ENCODE peak calls at places on chromosome 14, in six cellular contexts. X is AG04450, Y is mucosa of descending colon, G is small intestine, C is K562, O is cardiac muscle cell. I is an unnamed sample. For H3K9me3, the result is how much of the 10 kb centered on the place peaks cover.

GRCh38 chr14:92952497-92953298 is 29.7 kb downstream of the CHGA start:
- DNase-seq in X (no peak), Y (peak), G (no peak), C (no peak), O (no peak), I (no peak)

GRCh38 chr14:63854330-63854729 is 1.5 kb downstream of the SYNE2 start:
- DNase-seq in X (no peak), Y (no peak), G (no peak), C (no peak), O (no peak), I (no peak)

GRCh38 chr14:99524091-99524661 is 43.0 kb downstream of the CCNK start:
- DNase-seq in X (no peak), Y (peak), G (no peak), C (no peak), O (no peak), I (no peak)

GRCh38 chr14:103788086-103788485 is 59.3 kb downstream of the PPP1R13B start:
- DNase-seq in X (no peak), Y (no peak), G (no peak), C (no peak), O (no peak), I (no peak)

GRCh38 chr14:28707814-28708213 is 58.8 kb upstream of the FOXG1 start:
- DNase-seq in X (no peak), Y (no peak), G (no peak), C (no peak), O (peak), I (no peak)

GRCh38 chr14:104881369-104881979 is 16.4 kb downstream of the CEP170B start:
- DNase-seq in X (no peak), Y (peak), G (no peak), C (no peak), O (no peak), I (no peak)

GRCh38 chr14:38073641-38074040 is 134.1 kb upstream of the SSTR1 start:
- DNase-seq in X (no peak), Y (no peak), G (peak), C (no peak), O (no peak), I (peak)

GRCh38 chr14:55867726-55868125 is 250.5 kb upstream of the PELI2 start:
- DNase-seq in X (no peak), Y (no peak), G (no peak), C (no peak), O (no peak), I (no peak)

GRCh38 chr14:100278702-100279101 is 27.5 kb downstream of the SLC25A29 start:
- DNase-seq in X (no peak), Y (no peak), G (no peak), C (no peak), O (peak), I (no peak)

GRCh38 chr14:50311974-50312733 is at the start of the genes DMAC2L and L2HGDH:
- DNase-seq in X (peak), Y (peak), G (peak), C (peak), O (peak), I (peak)

GRCh38 chr14:64717870-64718269 is 13.6 kb downstream of the PLEKHG3 start:
- DNase-seq in X (no peak), Y (no peak), G (peak), C (no peak), O (no peak), I (no peak)

GRCh38 chr14:54129850-54130640 is 173.4 kb upstream of the BMP4 start:
- DNase-seq in X (no peak), Y (no peak), G (no peak), C (no peak), O (no peak), I (no peak)

GRCh38 chr14:56487761-56488160 is 91.8 kb upstream of the TMEM260 start:
- DNase-seq in X (no peak), Y (no peak), G (peak), C (no peak), O (peak), I (no peak)

GRCh38 chr14:78291958-78292357 is 121.8 kb downstream of the NRXN3 start:
- DNase-seq in X (no peak), Y (no peak), G (no peak), C (no peak), O (no peak), I (no peak)

GRCh38 chr14:76919811-76920571 is 93.8 kb downstream of the LRRC74A start:
- DNase-seq in X (peak), Y (peak), G (peak), C (no peak), O (peak), I (peak)

GRCh38 chr14:101248056-101248725 is 313.1 kb upstream of the DIO3 start:
- DNase-seq in X (no peak), Y (no peak), G (no peak), C (no peak), O (no peak), I (no peak)

GRCh38 chr14:55533960-55534359 is 46.0 kb upstream of the KTN1 start:
- DNase-seq in X (no peak), Y (no peak), G (no peak), C (no peak), O (no peak), I (no peak)

GRCh38 chr14:68566075-68566474 is 226.8 kb downstream of the ZFP36L1 start:
- DNase-seq in X (no peak), Y (no peak), G (no peak), C (no peak), O (no peak), I (no peak)

GRCh38 chr14:51295666-51296263 is 55.7 kb downstream of the TMX1 start:
- DNase-seq in X (no peak), Y (no peak), G (no peak), C (no peak), O (no peak), I (no peak)

GRCh38 chr14:39351708-39352107 is 80.5 kb downstream of the FBXO33 start:
- DNase-seq in X (no peak), Y (no peak), G (no peak), C (no peak), O (peak), I (no peak)

GRCh38 chr14:30375280-30375892 is 183.6 kb upstream of the G2E3 start:
- DNase-seq in X (peak), Y (no peak), G (peak), C (peak), O (peak), I (peak)

GRCh38 chr14:103522028-103522581 is 525 bp downstream of the CKB start:
- DNase-seq in X (no peak), Y (peak), G (no peak), C (no peak), O (no peak), I (no peak)

GRCh38 chr14:66495214-66496098 is 9.3 kb downstream of the CCDC196 start:
- DNase-seq in X (peak), Y (no peak), G (peak), C (peak), O (peak), I (peak)

GRCh38 chr14:74942164-74942563 is 13.2 kb downstream of the PGF start:
- DNase-seq in X (no peak), Y (no peak), G (no peak), C (no peak), O (no peak), I (peak)

GRCh38 chr14:98954347-98955000 is 317.5 kb downstream of the BCL11B start:
- DNase-seq in X (no peak), Y (no peak), G (no peak), C (no peak), O (no peak), I (no peak)

GRCh38 chr14:74599201-74599809 is 12.7 kb downstream of the LTBP2 start:
- DNase-seq in X (no peak), Y (no peak), G (no peak), C (no peak), O (peak), I (no peak)

GRCh38 chr14:72856530-72857264 is 37.2 kb downstream of the DPF3 start:
- DNase-seq in X (no peak), Y (no peak), G (no peak), C (no peak), O (no peak), I (no peak)

GRCh38 chr14:72256055-72256454 is 323.8 kb downstream of the RGS6 start:
- DNase-seq in X (no peak), Y (no peak), G (no peak), C (no peak), O (no peak), I (no peak)

GRCh38 chr14:101228949-101229541 is 325.5 kb upstream of the RTL1 start:
- DNase-seq in X (no peak), Y (no peak), G (no peak), C (no peak), O (no peak), I (no peak)

GRCh38 chr14:30016025-30016424 is 88.4 kb upstream of the PRKD1 start:
- DNase-seq in X (no peak), Y (no peak), G (no peak), C (no peak), O (no peak), I (no peak)

GRCh38 chr14:81710232-81710845 is 176.7 kb upstream of the SEL1L start:
- DNase-seq in X (no peak), Y (no peak), G (peak), C (peak), O (peak), I (peak)

GRCh38 chr14:91839754-91840153 is 27.6 kb downstream of the TC2N start:
- DNase-seq in X (no peak), Y (no peak), G (no peak), C (no peak), O (no peak), I (peak)

GRCh38 chr14:98932436-98933325 is 339.3 kb downstream of the BCL11B start:
- DNase-seq in X (no peak), Y (no peak), G (peak), C (no peak), O (no peak), I (no peak)

GRCh38 chr14:70000601-70001000 is 121.4 kb downstream of the SMOC1 start:
- DNase-seq in X (no peak), Y (no peak), G (no peak), C (no peak), O (no peak), I (no peak)

GRCh38 chr14:69249603-69250002 is 10.4 kb upstream of the GALNT16 start:
- DNase-seq in X (no peak), Y (no peak), G (no peak), C (no peak), O (no peak), I (no peak)

GRCh38 chr14:77409131-77409533 is 14.2 kb downstream of the NOXRED1 start:
- DNase-seq in X (no peak), Y (no peak), G (peak), C (no peak), O (peak), I (peak)

DNA sequence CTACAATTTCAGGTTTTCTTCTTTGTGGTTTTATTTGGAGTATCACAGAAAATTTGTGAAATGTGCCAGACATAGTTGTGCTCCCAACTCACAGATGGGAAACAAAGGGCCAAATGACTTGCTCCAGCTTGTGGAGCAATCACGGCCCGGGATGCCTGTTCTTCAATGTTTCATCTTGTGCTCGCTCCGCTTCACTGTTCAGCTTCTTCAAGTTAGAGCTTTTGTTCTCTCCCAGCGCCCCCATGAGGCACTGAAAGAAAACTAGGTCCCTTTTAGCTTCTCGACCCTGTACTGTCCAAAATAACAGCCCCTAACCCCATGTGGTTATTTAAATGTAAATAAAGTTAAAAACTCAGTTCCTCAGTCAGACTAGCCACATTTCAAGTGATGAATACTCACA is 187.9 kb upstream of the STXBP6 start:
- DNase-seq in X (no peak), Y (no peak), G (peak), C (no peak), O (peak), I (peak)
- H3K9me3 ChIP-seq in X (under half), Y (under half), G (under half), C (under half), O (under half), I (under half)

GRCh38 chr14:89667983-89668382 is 250.9 kb upstream of the FOXN3 start:
- DNase-seq in X (no peak), Y (no peak), G (no peak), C (no peak), O (peak), I (no peak)
- H3K9me3 ChIP-seq in X (under half), Y (under half), G (under half), C (under half), O (under half), I (under half)

GRCh38 chr14:19801118-19801464 is 2.5 kb upstream of the OR4N2 start:
- DNase-seq in X (no peak), Y (no peak), G (no peak), C (no peak), O (no peak), I (no peak)

GRCh38 chr14:19800282-19801117 is 3.1 kb upstream of the OR4N2 start:
- DNase-seq in X (no peak), Y (no peak), G (no peak), C (no peak), O (no peak), I (no peak)

DNA sequence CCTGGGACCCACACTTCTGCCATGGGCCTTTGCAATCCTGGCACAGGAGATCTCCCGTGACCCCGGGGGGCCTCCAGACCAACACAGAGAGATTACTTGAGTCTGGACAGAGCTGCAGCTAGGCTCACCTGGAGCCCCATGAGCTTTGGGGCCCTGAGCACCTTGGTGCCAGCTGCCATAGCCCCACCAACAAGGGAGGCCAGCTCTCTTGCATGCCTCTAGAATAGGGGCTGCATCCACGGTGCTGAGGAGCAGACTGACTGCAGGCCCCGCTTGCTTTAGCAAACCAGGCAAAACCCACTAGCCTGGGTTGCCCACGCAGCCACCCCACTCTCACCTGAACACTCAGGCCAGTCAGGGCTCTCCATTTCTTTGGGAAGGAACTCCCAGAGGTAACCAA is 3.7 kb upstream of the OR4N2 start:
- DNase-seq in X (no peak), Y (no peak), G (no peak), C (no peak), O (no peak), I (no peak)
- H3K9me3 ChIP-seq in X (under half), Y (half or more), G (under half), C (under half), O (under half), I (under half)

GRCh38 chr14:106788534-106788933 is 1262.2 kb downstream of the TMEM121 start:
- DNase-seq in X (no peak), Y (no peak), G (no peak), C (no peak), O (no peak), I (no peak)
- H3K9me3 ChIP-seq in X (under half), Y (under half), G (under half), C (under half), O (under half), I (under half)

GRCh38 chr14:71123579-71124135 is 216.4 kb downstream of the PCNX1 start:
- DNase-seq in X (no peak), Y (no peak), G (no peak), C (no peak), O (no peak), I (no peak)
- H3K9me3 ChIP-seq in X (under half), Y (under half), G (under half), C (under half), O (under half), I (under half)

I was measured in Karpas-422.